ENCODE peak calls at places on chromosomes 16 and 17, in ten cellular contexts. A, I, F, H, G, Q, C, K, J and M are unnamed samples.
A peak's percentile ranks its signal among the peaks of the same experiment; 100 is the strongest.

GRCh38 chr17:15883617-15884111 is 61.3 kb upstream of the ADORA2B start:
- DNase-seq in A (no peak), I (peak; percentile 56), F (peak; percentile 30), H (no peak), G (peak; percentile 67), Q (peak; percentile 83), C (no peak), K (no peak), J (no peak), M (no peak)

GRCh38 chr16:27538508-27538907 is 11.2 kb downstream of the GTF3C1 start:
- DNase-seq in A (no peak), I (no peak), F (no peak), H (no peak), G (no peak), Q (peak; percentile 59), C (no peak), K (no peak), J (no peak), M (no peak)

GRCh38 chr17:80008848-80009247 is 26.8 kb downstream of the TBC1D16 start:
- DNase-seq in A (no peak), I (no peak), F (no peak), H (no peak), G (no peak), Q (no peak), C (no peak), K (no peak), J (peak; percentile 18), M (no peak)

GRCh38 chr17:49935526-49936210 is 33.3 kb upstream of the DLX4 start:
- DNase-seq in A (no peak), I (no peak), F (no peak), H (no peak), G (no peak), Q (no peak), C (no peak), K (no peak), J (no peak), M (no peak)

GRCh38 chr17:28570716-28571254 is 539 bp downstream of the PIGS start:
- DNase-seq in A (no peak), I (no peak), F (no peak), H (peak; percentile 17), G (no peak), Q (no peak), C (peak; percentile 46), K (peak; percentile 20), J (no peak), M (peak; percentile 52)

GRCh38 chr17:11384131-11384530 is 143.1 kb downstream of the SHISA6 start:
- DNase-seq in A (no peak), I (no peak), F (no peak), H (no peak), G (no peak), Q (no peak), C (no peak), K (no peak), J (no peak), M (no peak)

GRCh38 chr16:31071861-31072260 is 2.2 kb downstream of the ZNF668 start:
- DNase-seq in A (no peak), I (no peak), F (no peak), H (no peak), G (peak; percentile 92), Q (peak; percentile 57), C (no peak), K (no peak), J (no peak), M (no peak)

GRCh38 chr17:55763856-55764255 is 13.0 kb downstream of the PCTP start:
- DNase-seq in A (no peak), I (no peak), F (no peak), H (no peak), G (no peak), Q (peak; percentile 53), C (no peak), K (no peak), J (no peak), M (no peak)

GRCh38 chr17:4505187-4505586 is 6.5 kb downstream of the SPNS2 start:
- DNase-seq in A (no peak), I (no peak), F (no peak), H (no peak), G (no peak), Q (no peak), C (no peak), K (no peak), J (no peak), M (no peak)

GRCh38 chr16:17389392-17389791 is 81.4 kb downstream of the XYLT1 start:
- DNase-seq in A (no peak), I (no peak), F (no peak), H (no peak), G (no peak), Q (no peak), C (no peak), K (no peak), J (no peak), M (no peak)

GRCh38 chr16:8204096-8204495 is 386.2 kb downstream of the TMEM114 start:
- DNase-seq in A (no peak), I (no peak), F (no peak), H (no peak), G (no peak), Q (no peak), C (no peak), K (no peak), J (no peak), M (no peak)

GRCh38 chr16:3889059-3889458 is 8.5 kb upstream of the CREBBP start:
- DNase-seq in A (no peak), I (no peak), F (no peak), H (no peak), G (no peak), Q (no peak), C (no peak), K (no peak), J (no peak), M (no peak)

GRCh38 chr16:68084504-68085258 is 489 bp upstream of the NFATC3 start:
- DNase-seq in A (peak; percentile 99), I (no peak), F (peak; percentile 97), H (peak; percentile 86), G (peak; percentile 81), Q (peak; percentile 72), C (peak; percentile 84), K (peak; percentile 84), J (peak; percentile 91), M (peak; percentile 88)

GRCh38 chr16:66918803-66919568 is at the start of gene CDH16:
- DNase-seq in A (no peak), I (peak; percentile 68), F (no peak), H (no peak), G (no peak), Q (no peak), C (no peak), K (no peak), J (no peak), M (no peak)

GRCh38 chr17:12077773-12078172 is 57.1 kb downstream of the MAP2K4 start:
- DNase-seq in A (no peak), I (no peak), F (no peak), H (no peak), G (no peak), Q (no peak), C (no peak), K (no peak), J (no peak), M (no peak)

GRCh38 chr17:42180922-42181850 is at the start of gene KCNH4:
- DNase-seq in A (no peak), I (no peak), F (peak; percentile 53), H (peak; percentile 36), G (no peak), Q (peak; percentile 78), C (peak; percentile 56), K (peak; percentile 50), J (peak; percentile 79), M (peak; percentile 96)
- TF ChIP-seq CTCF in A (no peak), I (peak; percentile 45), F (peak; percentile 22), H (no peak), G (peak; percentile 29), Q (peak; percentile 62), C (no peak), K (peak; percentile 51), J (peak; percentile 38), M (peak; percentile 66)

GRCh38 chr16:50644730-50645129 is 36.4 kb downstream of the SNX20 start:
- DNase-seq in A (no peak), I (no peak), F (peak; percentile 55), H (peak; percentile 41), G (no peak), Q (peak; percentile 60), C (no peak), K (no peak), J (no peak), M (peak; percentile 58)
- TF ChIP-seq CTCF in A (peak; percentile 30), I (peak; percentile 52), F (no peak), H (no peak), G (peak; percentile 27), Q (peak; percentile 44), C (no peak), K (peak; percentile 44), J (no peak), M (peak; percentile 25)

GRCh38 chr17:35242158-35242804 is 591 bp upstream of the SLFN5 start:
- DNase-seq in A (peak; percentile 75), I (no peak), F (peak; percentile 91), H (peak; percentile 89), G (no peak), Q (peak; percentile 40), C (peak; percentile 53), K (no peak), J (peak; percentile 59), M (peak; percentile 91)
- TF ChIP-seq CTCF in A (no peak), I (peak; percentile 34), F (peak; percentile 59), H (peak; percentile 24), G (peak; percentile 2), Q (peak; percentile 7), C (no peak), K (peak; percentile 59), J (peak; percentile 37), M (no peak)

GRCh38 chr17:31051517-31051916 is 43.3 kb upstream of the NF1 start:
- DNase-seq in A (no peak), I (no peak), F (no peak), H (no peak), G (no peak), Q (no peak), C (no peak), K (no peak), J (no peak), M (no peak)

GRCh38 chr17:31048142-31048541 is 46.6 kb upstream of the NF1 start:
- DNase-seq in A (no peak), I (no peak), F (no peak), H (no peak), G (no peak), Q (no peak), C (no peak), K (no peak), J (no peak), M (no peak)

GRCh38 chr17:31052187-31052889 is 42.4 kb upstream of the NF1 start:
- DNase-seq in A (peak; percentile 79), I (peak; percentile 58), F (peak; percentile 95), H (peak; percentile 32), G (peak; percentile 94), Q (peak; percentile 95), C (no peak), K (no peak), J (peak; percentile 71), M (no peak)

GRCh38 chr17:31050948-31051347 is 43.8 kb upstream of the NF1 start:
- DNase-seq in A (no peak), I (no peak), F (no peak), H (no peak), G (no peak), Q (no peak), C (no peak), K (no peak), J (no peak), M (no peak)

GRCh38 chr17:31048780-31049179 is 46.0 kb upstream of the NF1 start:
- DNase-seq in A (no peak), I (no peak), F (no peak), H (no peak), G (no peak), Q (no peak), C (no peak), K (no peak), J (no peak), M (no peak)
- TF ChIP-seq CTCF in A (no peak), I (no peak), F (no peak), H (no peak), G (no peak), Q (no peak), C (no peak), K (no peak), J (no peak), M (no peak)